ENCODE peak calls at places on chromosomes 7 and 10, in seven cellular contexts. I, J, Z, R, B, K and Q are unnamed samples.

GRCh38 chr10:63711361-63711760 is 190.2 kb downstream of the REEP3 start:
- DNase-seq in I (no peak), J (peak), Z (peak), R (no peak), B (no peak), K (no peak), Q (no peak)

GRCh38 chr10:124002391-124003069 is 90.9 kb downstream of the CHST15 start:
- DNase-seq in I (no peak), J (no peak), Z (no peak), R (no peak), B (no peak), K (no peak), Q (no peak)

GRCh38 chr7:69603351-69603750 is 5.1 kb downstream of the AUTS2 start:
- DNase-seq in I (no peak), J (no peak), Z (no peak), R (no peak), B (no peak), K (no peak), Q (no peak)

GRCh38 chr10:82643601-82644000 is 768.6 kb downstream of the NRG3 start:
- DNase-seq in I (no peak), J (peak), Z (no peak), R (no peak), B (no peak), K (no peak), Q (no peak)

GRCh38 chr7:98470131-98470985 is 69.5 kb upstream of the BAIAP2L1 start:
- DNase-seq in I (no peak), J (peak), Z (peak), R (no peak), B (no peak), K (no peak), Q (peak)

GRCh38 chr7:144118341-144118740 is 4.6 kb upstream of the OR2A14 start:
- DNase-seq in I (no peak), J (no peak), Z (no peak), R (no peak), B (no peak), K (peak), Q (no peak)

GRCh38 chr7:28674359-28674782 is 262.1 kb downstream of the CREB5 start:
- DNase-seq in I (no peak), J (no peak), Z (no peak), R (no peak), B (peak), K (peak), Q (peak)

GRCh38 chr10:119680050-119680449 is 28.9 kb downstream of the BAG3 start:
- DNase-seq in I (no peak), J (peak), Z (no peak), R (no peak), B (peak), K (peak), Q (peak)

GRCh38 chr10:87658858-87659555 is 671 bp upstream of the PAPSS2 start:
- DNase-seq in I (no peak), J (no peak), Z (no peak), R (no peak), B (no peak), K (no peak), Q (peak)

GRCh38 chr10:133379152-133379800 is at the start of gene PAOX:
- DNase-seq in I (no peak), J (peak), Z (peak), R (peak), B (no peak), K (peak), Q (peak)

GRCh38 chr7:70325509-70326101 is 727.3 kb downstream of the AUTS2 start:
- DNase-seq in I (no peak), J (peak), Z (no peak), R (no peak), B (no peak), K (peak), Q (peak)

GRCh38 chr7:56083150-56083785 is 9.5 kb downstream of the PHKG1 start:
- DNase-seq in I (peak), J (no peak), Z (no peak), R (peak), B (no peak), K (no peak), Q (no peak)

GRCh38 chr7:88806280-88807037 is 10.9 kb upstream of the TEX47 start:
- DNase-seq in I (no peak), J (no peak), Z (no peak), R (no peak), B (no peak), K (no peak), Q (no peak)